ENCODE peak calls at places on chromosomes 11 and 22, in six cellular contexts. D is AG04449; I is NAMALWA; Q is NCI-H2029; V is activated CD4-positive, CD25-positive, alpha-beta regulatory T cell; P is activated naive CD4-positive, alpha-beta T cell. W is an unnamed sample.
A peak's percentile ranks its signal among the peaks of the same experiment; 100 is the strongest.

GRCh38 chr11:35041070-35041554 is 97.9 kb upstream of the CD44 start:
- DNase-seq in D (no peak), I (no peak), Q (no peak), V (no peak), P (no peak), W (no peak)

GRCh38 chr11:111414936-111415335 is 35.9 kb upstream of the POU2AF1 start:
- DNase-seq in D (no peak), I (peak; percentile 69), Q (no peak), V (no peak), P (no peak), W (no peak)

GRCh38 chr11:11441091-11441490 is 88.0 kb upstream of the CSNK2A3 start:
- DNase-seq in D (no peak), I (no peak), Q (no peak), V (no peak), P (no peak), W (no peak)

GRCh38 chr11:115982666-115983065 is 478.5 kb upstream of the CADM1 start:
- DNase-seq in D (no peak), I (no peak), Q (no peak), V (no peak), P (no peak), W (no peak)

GRCh38 chr22:45469573-45470383 is 32.9 kb upstream of the FBLN1 start:
- DNase-seq in D (no peak), I (no peak), Q (no peak), V (no peak), P (no peak), W (no peak)

GRCh38 chr11:114295676-114296081 is 520 bp upstream of the NNMT start:
- DNase-seq in D (no peak), I (no peak), Q (no peak), V (no peak), P (no peak), W (no peak)

GRCh38 chr22:45008853-45009751 is 703 bp downstream of the PHF21B start:
- DNase-seq in D (no peak), I (no peak), Q (no peak), V (no peak), P (no peak), W (no peak)

GRCh38 chr11:12792590-12792989 is 118.4 kb downstream of the TEAD1 start:
- DNase-seq in D (no peak), I (no peak), Q (no peak), V (no peak), P (no peak), W (no peak)

GRCh38 chr11:95364324-95365295 is 133.6 kb upstream of the SESN3 start:
- DNase-seq in D (no peak), I (no peak), Q (no peak), V (no peak), P (no peak), W (no peak)

GRCh38 chr11:13276454-13276851 is 1.1 kb upstream of the BMAL1 start:
- DNase-seq in D (no peak), I (no peak), Q (no peak), V (no peak), P (no peak), W (no peak)

GRCh38 chr22:30212996-30213441 is 33.5 kb downstream of the LIF start:
- DNase-seq in D (peak; percentile 28), I (no peak), Q (no peak), V (no peak), P (no peak), W (no peak)

GRCh38 chr11:100576044-100577021 is 110.8 kb upstream of the ARHGAP42 start:
- DNase-seq in D (no peak), I (peak; percentile 69), Q (peak; percentile 34), V (no peak), P (no peak), W (no peak)

GRCh38 chr11:13462311-13462927 is 603 bp downstream of the BTBD10 start:
- DNase-seq in D (no peak), I (peak; percentile 68), Q (peak; percentile 56), V (peak; percentile 24), P (no peak), W (peak; percentile 65)

GRCh38 chr11:118621071-118621815 is 13.8 kb downstream of the PHLDB1 start:
- DNase-seq in D (peak; percentile 40), I (no peak), Q (peak; percentile 87), V (no peak), P (no peak), W (peak; percentile 73)

GRCh38 chr22:49632199-49633009 is 195.3 kb downstream of the BRD1 start:
- DNase-seq in D (no peak), I (no peak), Q (peak; percentile 44), V (no peak), P (no peak), W (peak; percentile 36)

GRCh38 chr22:22125579-22126468 is 118.8 kb upstream of the VPREB1 start:
- DNase-seq in D (no peak), I (no peak), Q (no peak), V (no peak), P (no peak), W (no peak)

GRCh38 chr11:60455531-60456042 is at the start of gene MS4A1:
- DNase-seq in D (no peak), I (peak; percentile 95), Q (no peak), V (no peak), P (no peak), W (no peak)

GRCh38 chr11:35682230-35683195 is 19.9 kb downstream of the TRIM44 start:
- DNase-seq in D (no peak), I (no peak), Q (peak; percentile 94), V (no peak), P (no peak), W (no peak)

GRCh38 chr11:62552465-62552782 is 5.8 kb upstream of the AHNAK start:
- DNase-seq in D (no peak), I (no peak), Q (no peak), V (no peak), P (no peak), W (no peak)

GRCh38 chr11:45180158-45180887 is 33.9 kb downstream of the PRDM11 start:
- DNase-seq in D (no peak), I (no peak), Q (peak; percentile 37), V (no peak), P (no peak), W (peak; percentile 50)

GRCh38 chr11:2089536-2090165 is 49.5 kb downstream of the IGF2 start:
- DNase-seq in D (no peak), I (peak; percentile 95), Q (peak; percentile 20), V (no peak), P (no peak), W (no peak)

GRCh38 chr11:63610604-63611394 is 3.4 kb downstream of the PLAAT3 start:
- DNase-seq in D (no peak), I (no peak), Q (no peak), V (no peak), P (no peak), W (no peak)

GRCh38 chr11:34145847-34146381 is 40.5 kb downstream of the NAT10 start:
- DNase-seq in D (no peak), I (no peak), Q (no peak), V (no peak), P (no peak), W (no peak)

GRCh38 chr22:17562906-17563870 is at the start of gene SLC25A18:
- DNase-seq in D (no peak), I (no peak), Q (no peak), V (no peak), P (no peak), W (no peak)

GRCh38 chr11:65390099-65390941 is 3.9 kb downstream of the FRMD8 start:
- DNase-seq in D (no peak), I (no peak), Q (no peak), V (no peak), P (no peak), W (no peak)

GRCh38 chr11:119169272-119169719 is 771 bp downstream of the NLRX1 start:
- DNase-seq in D (no peak), I (no peak), Q (no peak), V (no peak), P (no peak), W (no peak)